ENCODE peak calls at places on chromosome 21, in nine cellular contexts. Q is colonic mucosa, U is cardiac muscle cell, D is lower lobe of right lung, V is stomach, S is esophagus squamous epithelium, M is right cardiac atrium, A is thyroid gland, X is fibroblast of lung. H is an unnamed sample. For H3K4me1, the result is how much of the 10 kb centered on the place peaks cover.

GRCh38 chr21:15722591-15723324 is 7.0 kb upstream of the USP25 start:
- DNase-seq in Q (no peak), U (no peak), D (no peak), V (peak), S (no peak), M (no peak), A (peak), X (no peak), H (no peak)

GRCh38 chr21:27550258-27550657 is 583.4 kb upstream of the ADAMTS5 start:
- DNase-seq in Q (no peak), U (no peak), D (no peak), V (no peak), S (no peak), M (no peak), A (no peak), X (no peak), H (no peak)

GRCh38 chr21:40136571-40136970 is 269.3 kb downstream of the PCP4 start:
- DNase-seq in Q (no peak), U (no peak), D (no peak), V (no peak), S (no peak), M (no peak), A (no peak), X (no peak), H (no peak)

GRCh38 chr21:40466893-40467483 is 380.0 kb downstream of the DSCAM start:
- DNase-seq in Q (no peak), U (peak), D (no peak), V (no peak), S (no peak), M (no peak), A (no peak), X (peak), H (no peak)

GRCh38 chr21:26732442-26733221 is 112.6 kb downstream of the ADAMTS1 start:
- DNase-seq in Q (peak), U (peak), D (peak), V (peak), S (no peak), M (peak), A (peak), X (peak), H (no peak)

GRCh38 chr21:27363719-27364479 is 397.0 kb upstream of the ADAMTS5 start:
- DNase-seq in Q (no peak), U (no peak), D (no peak), V (no peak), S (no peak), M (no peak), A (no peak), X (no peak), H (no peak)

GRCh38 chr21:29441651-29442050 is 142.9 kb downstream of the BACH1 start:
- DNase-seq in Q (no peak), U (no peak), D (no peak), V (no peak), S (no peak), M (no peak), A (no peak), X (peak), H (no peak)

GRCh38 chr21:15993951-15994350 is 264.2 kb downstream of the USP25 start:
- DNase-seq in Q (no peak), U (no peak), D (no peak), V (no peak), S (no peak), M (no peak), A (no peak), X (no peak), H (no peak)

GRCh38 chr21:44089001-44089911 is 17.9 kb upstream of the PWP2 start:
- DNase-seq in Q (peak), U (no peak), D (no peak), V (peak), S (no peak), M (no peak), A (no peak), X (no peak), H (no peak)

GRCh38 chr21:29504751-29505321 is 206.1 kb downstream of the BACH1 start:
- DNase-seq in Q (no peak), U (no peak), D (no peak), V (no peak), S (no peak), M (no peak), A (no peak), X (peak), H (no peak)

GRCh38 chr21:18603246-18603645 is 199.7 kb upstream of the TMPRSS15 start:
- DNase-seq in Q (no peak), U (no peak), D (no peak), V (no peak), S (no peak), M (no peak), A (no peak), X (no peak), H (no peak)

GRCh38 chr21:21137986-21138385 is 139.8 kb downstream of the NCAM2 start:
- DNase-seq in Q (no peak), U (no peak), D (no peak), V (no peak), S (no peak), M (no peak), A (no peak), X (peak), H (no peak)

GRCh38 chr21:18521204-18521603 is 117.6 kb upstream of the TMPRSS15 start:
- DNase-seq in Q (no peak), U (peak), D (no peak), V (no peak), S (no peak), M (no peak), A (no peak), X (no peak), H (no peak)

GRCh38 chr21:16088121-16088520 is 358.3 kb downstream of the USP25 start:
- DNase-seq in Q (no peak), U (no peak), D (no peak), V (no peak), S (no peak), M (no peak), A (no peak), X (no peak), H (no peak)

GRCh38 chr21:26177187-26177586 is 6.6 kb upstream of the APP start:
- DNase-seq in Q (no peak), U (no peak), D (no peak), V (no peak), S (no peak), M (peak), A (peak), X (peak), H (no peak)

GRCh38 chr21:16942703-16943102 is 570.1 kb upstream of the CXADR start:
- DNase-seq in Q (no peak), U (no peak), D (no peak), V (no peak), S (no peak), M (no peak), A (no peak), X (peak), H (no peak)

GRCh38 chr21:42230636-42231035 is 11.7 kb downstream of the ABCG1 start:
- DNase-seq in Q (no peak), U (no peak), D (peak), V (no peak), S (no peak), M (no peak), A (no peak), X (no peak), H (no peak)

GRCh38 chr21:42234026-42234425 is 15.1 kb downstream of the ABCG1 start:
- DNase-seq in Q (no peak), U (no peak), D (peak), V (no peak), S (no peak), M (no peak), A (no peak), X (no peak), H (no peak)

GRCh38 chr21:42233067-42233981 is 14.4 kb downstream of the ABCG1 start:
- DNase-seq in Q (peak), U (peak), D (peak), V (peak), S (no peak), M (peak), A (peak), X (no peak), H (peak)

GRCh38 chr21:42231761-42232160 is 12.8 kb downstream of the ABCG1 start:
- DNase-seq in Q (no peak), U (no peak), D (peak), V (no peak), S (no peak), M (no peak), A (no peak), X (no peak), H (no peak)

GRCh38 chr21:42232176-42232825 is 13.4 kb downstream of the ABCG1 start:
- DNase-seq in Q (no peak), U (no peak), D (peak), V (no peak), S (no peak), M (no peak), A (no peak), X (no peak), H (no peak)
- H3K4me1 ChIP-seq in Q (under half), U (under half), D (half or more), V (half or more), S (under half), M (under half), A (under half), X (under half), H (half or more)

GRCh38 chr21:14630556-14631069 is 84.5 kb upstream of the SAMSN1 start:
- DNase-seq in Q (no peak), U (no peak), D (no peak), V (no peak), S (no peak), M (no peak), A (no peak), X (no peak), H (no peak)

DNA sequence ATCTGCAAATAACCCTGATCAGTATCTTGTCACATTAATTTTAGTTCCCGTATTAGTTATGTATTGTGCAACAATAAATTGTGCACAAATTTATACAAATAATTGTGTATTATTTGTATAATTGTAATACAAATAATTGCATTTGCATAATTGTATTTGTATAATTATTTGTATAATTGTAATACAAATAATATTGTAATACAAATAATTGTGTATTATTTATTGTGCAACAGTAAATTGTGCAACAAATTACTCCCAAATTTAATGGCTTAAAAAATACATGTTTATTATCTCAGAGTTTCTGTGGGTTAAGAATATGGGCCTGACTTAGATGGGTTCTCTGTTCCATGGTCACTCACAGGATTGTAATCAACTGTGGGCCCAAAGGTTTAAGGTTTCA is 86.2 kb upstream of the SAMSN1 start:
- DNase-seq in Q (no peak), U (no peak), D (no peak), V (no peak), S (no peak), M (no peak), A (no peak), X (no peak), H (no peak)
- H3K4me1 ChIP-seq in Q (under half), U (under half), D (under half), V (under half), S (under half), M (under half), A (under half), X (under half), H (under half)

GRCh38 chr21:35024475-35024874 is 24.6 kb downstream of the RUNX1 start:
- DNase-seq in Q (no peak), U (no peak), D (no peak), V (no peak), S (no peak), M (no peak), A (no peak), X (no peak), H (no peak)

GRCh38 chr21:35024071-35024420 is 25.1 kb downstream of the RUNX1 start:
- DNase-seq in Q (no peak), U (no peak), D (no peak), V (no peak), S (no peak), M (no peak), A (no peak), X (no peak), H (no peak)

GRCh38 chr21:35021546-35021945 is 27.6 kb downstream of the RUNX1 start:
- DNase-seq in Q (no peak), U (no peak), D (no peak), V (no peak), S (no peak), M (no peak), A (no peak), X (no peak), H (no peak)

GRCh38 chr21:35025206-35026152 is 23.6 kb downstream of the RUNX1 start:
- DNase-seq in Q (no peak), U (no peak), D (no peak), V (no peak), S (no peak), M (no peak), A (no peak), X (no peak), H (no peak)

DNA sequence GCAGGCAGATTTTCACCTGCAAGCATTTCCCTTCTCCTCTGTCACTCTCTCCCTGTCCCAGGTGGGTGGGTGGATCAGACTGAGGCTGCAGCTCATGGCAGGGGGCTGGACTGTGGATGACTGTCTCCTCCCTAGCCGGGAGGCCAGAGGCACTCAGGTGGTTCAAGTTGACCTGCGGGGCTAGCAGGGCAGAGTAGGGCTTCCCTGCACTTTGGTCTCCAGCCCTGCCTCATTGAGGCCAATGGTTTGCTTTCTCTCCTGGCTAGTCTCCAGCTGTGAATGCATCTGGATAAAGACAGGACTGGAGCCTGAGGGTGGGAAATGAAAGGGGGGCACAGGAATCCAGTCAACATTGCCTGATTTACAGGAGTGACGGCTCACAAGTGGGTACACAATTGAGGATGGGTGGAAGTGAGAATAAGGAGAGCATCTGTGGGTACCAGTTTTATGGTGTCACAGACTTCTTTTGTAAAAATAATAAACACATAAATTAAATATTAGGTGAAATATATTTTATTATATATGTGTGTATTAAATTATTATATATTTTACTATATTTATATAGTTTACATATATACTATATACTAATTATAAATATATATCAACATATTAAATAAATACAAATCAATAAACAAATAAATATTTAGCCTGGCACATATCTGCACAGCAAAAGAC is 25.6 kb downstream of the RUNX1 start:
- DNase-seq in Q (peak), U (no peak), D (no peak), V (no peak), S (no peak), M (no peak), A (no peak), X (no peak), H (no peak)
- H3K4me1 ChIP-seq in Q (under half), U (under half), D (under half), V (under half), S (under half), M (under half), A (under half), X (under half), H (under half)

GRCh38 chr21:38819719-38820147 is 14.0 kb downstream of the ETS2 start:
- DNase-seq in Q (peak), U (no peak), D (peak), V (peak), S (no peak), M (no peak), A (peak), X (peak), H (no peak)
- H3K4me1 ChIP-seq in Q (under half), U (under half), D (half or more), V (under half), S (under half), M (under half), A (half or more), X (under half), H (half or more)

DNA sequence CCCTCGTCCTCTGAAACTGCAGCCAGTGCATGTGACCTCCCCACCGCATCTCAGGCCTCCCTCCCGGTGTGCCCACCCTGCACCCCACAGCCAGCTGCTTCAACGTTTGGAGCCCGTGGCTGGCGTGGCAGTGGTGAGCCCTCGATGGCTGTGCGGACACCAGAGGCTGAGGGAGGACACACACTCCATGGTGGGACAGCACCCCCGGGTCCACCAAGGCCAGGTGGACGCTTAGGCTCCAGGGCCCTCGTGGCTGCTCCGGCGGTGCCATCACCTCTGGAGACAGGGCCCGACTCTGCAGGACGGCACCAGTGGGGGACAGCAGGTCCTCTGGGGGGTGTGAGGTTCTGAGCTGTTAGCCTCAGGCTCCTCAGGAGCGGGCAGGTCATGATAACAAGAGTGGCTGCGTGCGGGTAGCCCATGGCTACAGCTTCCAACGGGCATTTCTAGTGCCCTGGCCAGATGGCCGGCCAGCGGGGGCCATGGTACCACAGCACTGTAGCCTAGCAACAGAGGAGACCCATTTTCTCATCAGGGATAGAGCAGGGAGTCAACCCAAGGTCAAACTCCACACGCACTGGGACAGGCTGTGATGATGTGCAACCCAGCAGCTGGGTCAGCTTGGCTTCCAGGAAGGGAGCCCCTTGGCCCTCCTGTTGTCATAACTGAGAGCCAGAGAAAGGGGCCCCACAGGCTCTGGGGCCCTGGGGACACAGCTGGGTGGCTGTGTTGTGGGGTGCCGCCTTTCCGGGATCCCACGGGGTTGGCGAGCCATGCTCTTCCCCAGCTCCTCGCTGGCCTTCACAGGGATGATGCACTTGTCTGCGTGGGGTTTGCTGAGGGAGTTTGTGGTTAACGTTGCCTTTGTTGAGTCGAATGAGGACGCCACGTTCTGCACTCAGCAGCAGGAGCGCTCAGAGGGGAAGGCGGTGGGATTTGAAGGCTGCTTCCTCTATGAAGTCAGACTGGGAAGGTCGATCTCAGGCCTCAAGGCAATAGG is 46.1 kb downstream of the COL18A1 start:
- DNase-seq in Q (no peak), U (no peak), D (no peak), V (no peak), S (no peak), M (peak), A (no peak), X (peak), H (no peak)
- H3K4me1 ChIP-seq in Q (under half), U (under half), D (under half), V (under half), S (under half), M (under half), A (under half), X (under half), H (half or more)

GRCh38 chr21:38989745-38990423 is 184.2 kb downstream of the ETS2 start:
- DNase-seq in Q (no peak), U (peak), D (no peak), V (peak), S (no peak), M (peak), A (peak), X (peak), H (no peak)
- H3K4me1 ChIP-seq in Q (under half), U (half or more), D (half or more), V (under half), S (under half), M (under half), A (half or more), X (half or more), H (half or more)

GRCh38 chr21:32712641-32713040 is 15.2 kb downstream of the SYNJ1 start:
- DNase-seq in Q (no peak), U (no peak), D (no peak), V (no peak), S (no peak), M (no peak), A (no peak), X (no peak), H (no peak)

GRCh38 chr21:32710987-32711386 is 16.8 kb downstream of the SYNJ1 start:
- DNase-seq in Q (no peak), U (no peak), D (no peak), V (no peak), S (no peak), M (no peak), A (no peak), X (no peak), H (no peak)

GRCh38 chr21:32712043-32712442 is 15.8 kb downstream of the SYNJ1 start:
- DNase-seq in Q (no peak), U (no peak), D (no peak), V (no peak), S (no peak), M (no peak), A (no peak), X (peak), H (no peak)

GRCh38 chr21:32716486-32716885 is 11.3 kb downstream of the SYNJ1 start:
- DNase-seq in Q (no peak), U (no peak), D (no peak), V (no peak), S (no peak), M (no peak), A (no peak), X (no peak), H (no peak)

DNA sequence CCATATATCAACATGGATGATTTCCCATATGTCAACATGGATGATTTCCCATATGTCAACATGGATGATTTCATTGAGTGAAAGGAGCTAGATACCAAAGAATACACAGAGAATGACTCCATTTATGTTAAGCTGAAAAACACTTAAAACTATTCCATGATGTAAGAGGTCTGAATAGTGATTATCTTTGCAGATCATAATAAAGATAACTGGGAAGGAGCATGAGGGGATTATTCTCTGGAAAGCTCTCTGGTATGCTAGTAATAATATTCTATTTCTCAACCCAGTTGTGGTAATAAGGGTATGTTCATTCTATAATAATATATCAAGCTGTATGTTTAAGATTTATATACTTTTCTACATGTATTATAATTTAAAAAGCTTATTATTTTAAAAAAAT is 14.1 kb downstream of the SYNJ1 start:
- DNase-seq in Q (no peak), U (no peak), D (no peak), V (no peak), S (no peak), M (no peak), A (no peak), X (no peak), H (no peak)
- H3K4me1 ChIP-seq in Q (under half), U (under half), D (under half), V (under half), S (under half), M (under half), A (under half), X (under half), H (under half)

GRCh38 chr21:33560965-33561364 is 18.1 kb downstream of the SON start:
- DNase-seq in Q (no peak), U (no peak), D (no peak), V (no peak), S (no peak), M (no peak), A (no peak), X (no peak), H (no peak)

GRCh38 chr21:33557447-33557846 is 14.6 kb downstream of the SON start:
- DNase-seq in Q (no peak), U (no peak), D (no peak), V (no peak), S (no peak), M (no peak), A (no peak), X (no peak), H (no peak)

GRCh38 chr21:33561373-33561772 is 18.5 kb downstream of the SON start:
- DNase-seq in Q (no peak), U (no peak), D (no peak), V (no peak), S (no peak), M (no peak), A (no peak), X (peak), H (no peak)

GRCh38 chr21:33559813-33560212 is 17.0 kb downstream of the SON start:
- DNase-seq in Q (no peak), U (no peak), D (no peak), V (no peak), S (no peak), M (no peak), A (no peak), X (no peak), H (no peak)

GRCh38 chr21:33558777-33559421 is 16.1 kb downstream of the SON start:
- DNase-seq in Q (no peak), U (no peak), D (no peak), V (no peak), S (no peak), M (no peak), A (no peak), X (no peak), H (no peak)
- H3K4me1 ChIP-seq in Q (under half), U (under half), D (under half), V (under half), S (under half), M (under half), A (under half), X (under half), H (under half)

H was measured in vagina.